ENCODE peak calls at places on chromosomes 5 and 9, in four cellular contexts. F, U, Q and P are unnamed samples.

GRCh38 chr9:93828331-93829097 is 126.6 kb downstream of the BARX1 start:
- DNase-seq in F (no peak), U (no peak), Q (no peak), P (no peak)

GRCh38 chr5:53052499-53052898 is 57.1 kb downstream of the MOCS2 start:
- DNase-seq in F (no peak), U (no peak), Q (no peak), P (no peak)

GRCh38 chr9:79257671-79258410 is 313.9 kb upstream of the TLE4 start:
- DNase-seq in F (no peak), U (no peak), Q (no peak), P (no peak)

GRCh38 chr5:16869821-16870796 is 66.0 kb downstream of the MYO10 start:
- DNase-seq in F (no peak), U (no peak), Q (no peak), P (no peak)

GRCh38 chr5:43313854-43314457 is 744 bp upstream of the HMGCS1 start:
- DNase-seq in F (peak), U (no peak), Q (no peak), P (no peak)

GRCh38 chr9:97186493-97186892 is 121.0 kb upstream of the CCDC180 start:
- DNase-seq in F (no peak), U (no peak), Q (no peak), P (no peak)

GRCh38 chr9:114606597-114607207 is 4.4 kb upstream of the TMEM268 start:
- DNase-seq in F (no peak), U (no peak), Q (no peak), P (no peak)

GRCh38 chr9:95037789-95038521 is 279.6 kb downstream of the FANCC start:
- DNase-seq in F (no peak), U (no peak), Q (no peak), P (no peak)

GRCh38 chr5:82984786-82985762 is 92.1 kb downstream of the TMEM167A start:
- DNase-seq in F (no peak), U (no peak), Q (no peak), P (no peak)

GRCh38 chr9:118091221-118091620 is 387.0 kb downstream of the TLR4 start:
- DNase-seq in F (no peak), U (no peak), Q (no peak), P (no peak)

GRCh38 chr9:125703662-125704061 is 3.3 kb downstream of the MAPKAP1 start:
- DNase-seq in F (no peak), U (no peak), Q (no peak), P (no peak)

GRCh38 chr5:112316006-112316405 is 103.1 kb downstream of the EPB41L4A start:
- DNase-seq in F (no peak), U (no peak), Q (no peak), P (no peak)

GRCh38 chr9:121283856-121284732 is 16.1 kb downstream of the GSN start:
- DNase-seq in F (peak), U (no peak), Q (peak), P (no peak)

GRCh38 chr9:22354699-22355384 is 91.8 kb upstream of the DMRTA1 start:
- DNase-seq in F (no peak), U (no peak), Q (no peak), P (no peak)

GRCh38 chr5:14039063-14039462 is 94.6 kb upstream of the DNAH5 start:
- DNase-seq in F (no peak), U (no peak), Q (no peak), P (no peak)

GRCh38 chr9:79584655-79584982 is 12.9 kb downstream of the TLE4 start:
- DNase-seq in F (no peak), U (no peak), Q (no peak), P (no peak)

GRCh38 chr9:16867571-16868311 is 2.7 kb downstream of the BNC2 start:
- DNase-seq in F (peak), U (no peak), Q (peak), P (no peak)

GRCh38 chr5:54537720-54538119 is 20.2 kb downstream of the SNX18 start:
- DNase-seq in F (no peak), U (no peak), Q (no peak), P (no peak)

GRCh38 chr5:113382736-113383135 is 52.1 kb downstream of the TSSK1B start:
- DNase-seq in F (no peak), U (no peak), Q (no peak), P (no peak)

GRCh38 chr9:27437652-27438373 is 86.3 kb upstream of the IFNK start:
- DNase-seq in F (no peak), U (no peak), Q (no peak), P (no peak)

GRCh38 chr5:13976867-13977479 is 32.5 kb upstream of the DNAH5 start:
- DNase-seq in F (no peak), U (peak), Q (no peak), P (no peak)

GRCh38 chr9:136297016-136297691 is 6.7 kb downstream of the CCDC187 start:
- DNase-seq in F (no peak), U (no peak), Q (peak), P (no peak)

GRCh38 chr9:92728831-92729734 is 35.5 kb downstream of the BICD2 start:
- DNase-seq in F (no peak), U (no peak), Q (peak), P (peak)

GRCh38 chr9:93645921-93646639 is 69.7 kb downstream of the PHF2 start:
- DNase-seq in F (peak), U (no peak), Q (peak), P (no peak)

GRCh38 chr5:180815241-180816031 is 12.8 kb upstream of the MGAT1 start:
- DNase-seq in F (no peak), U (no peak), Q (no peak), P (no peak)

GRCh38 chr5:89110916-89111646 is 228.1 kb upstream of the MEF2C start:
- DNase-seq in F (no peak), U (no peak), Q (no peak), P (no peak)

GRCh38 chr9:127550277-127550676 is 61.8 kb upstream of the STXBP1 start:
- DNase-seq in F (no peak), U (no peak), Q (no peak), P (no peak)

GRCh38 chr5:157308826-157309465 is 43.0 kb downstream of the CYFIP2 start:
- DNase-seq in F (no peak), U (no peak), Q (no peak), P (no peak)

GRCh38 chr9:98751210-98751609 is 42.5 kb upstream of the GABBR2 start:
- DNase-seq in F (no peak), U (no peak), Q (no peak), P (no peak)

GRCh38 chr9:99039388-99040182 is 65.3 kb upstream of the TGFBR1 start:
- DNase-seq in F (no peak), U (no peak), Q (no peak), P (no peak)

GRCh38 chr9:127980056-127980705 is 608 bp downstream of the EEIG1 start:
- DNase-seq in F (peak), U (no peak), Q (peak), P (no peak)

GRCh38 chr5:140240987-140241706 is 61.8 kb downstream of the PFDN1 start:
- DNase-seq in F (peak), U (peak), Q (peak), P (no peak)
- TF ChIP-seq POLR2A in F (no peak), U (no peak), Q (no peak), P (no peak)

GRCh38 chr9:129027224-129027684 is 877 bp downstream of the SH3GLB2 start:
- DNase-seq in F (no peak), U (no peak), Q (no peak), P (no peak)

GRCh38 chr9:129026442-129027223 is 1.5 kb downstream of the SH3GLB2 start:
- DNase-seq in F (peak), U (no peak), Q (peak), P (no peak)

GRCh38 chr9:129028192-129028966 is at the start of gene SH3GLB2:
- DNase-seq in F (peak), U (peak), Q (peak), P (peak)

GRCh38 chr9:129030191-129030590 is 2.1 kb upstream of the SH3GLB2 start:
- DNase-seq in F (no peak), U (no peak), Q (no peak), P (no peak)

DNA sequence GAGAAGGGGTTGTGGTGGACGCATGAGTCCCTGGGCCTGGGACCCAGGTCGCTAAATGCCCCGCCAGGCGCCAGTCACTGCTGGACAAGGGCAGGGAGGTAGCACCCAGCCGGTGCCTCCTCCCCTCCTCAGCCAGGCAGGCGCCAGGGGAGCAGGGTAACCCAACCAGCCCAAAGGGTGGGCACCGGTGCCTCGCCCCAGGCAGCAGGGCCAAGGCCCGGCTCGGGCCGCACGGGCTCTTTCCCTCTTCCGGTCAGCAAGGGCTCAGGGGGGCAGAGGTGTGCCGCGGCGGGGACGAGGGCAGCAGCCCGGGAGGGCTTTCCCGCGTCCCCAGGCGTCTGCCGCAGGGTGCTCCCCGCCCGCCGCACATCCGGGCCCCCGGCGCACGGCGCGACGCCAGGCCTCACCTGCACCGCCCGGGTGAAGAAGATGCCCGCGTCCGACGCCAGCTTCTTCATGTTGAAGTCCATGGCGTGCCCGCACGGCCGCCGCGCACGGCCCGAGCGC is 393 bp downstream of the SH3GLB2 start:
- DNase-seq in F (peak), U (peak), Q (peak), P (no peak)
- TF ChIP-seq POLR2A in F (no peak), U (no peak), Q (no peak), P (no peak)

DNA sequence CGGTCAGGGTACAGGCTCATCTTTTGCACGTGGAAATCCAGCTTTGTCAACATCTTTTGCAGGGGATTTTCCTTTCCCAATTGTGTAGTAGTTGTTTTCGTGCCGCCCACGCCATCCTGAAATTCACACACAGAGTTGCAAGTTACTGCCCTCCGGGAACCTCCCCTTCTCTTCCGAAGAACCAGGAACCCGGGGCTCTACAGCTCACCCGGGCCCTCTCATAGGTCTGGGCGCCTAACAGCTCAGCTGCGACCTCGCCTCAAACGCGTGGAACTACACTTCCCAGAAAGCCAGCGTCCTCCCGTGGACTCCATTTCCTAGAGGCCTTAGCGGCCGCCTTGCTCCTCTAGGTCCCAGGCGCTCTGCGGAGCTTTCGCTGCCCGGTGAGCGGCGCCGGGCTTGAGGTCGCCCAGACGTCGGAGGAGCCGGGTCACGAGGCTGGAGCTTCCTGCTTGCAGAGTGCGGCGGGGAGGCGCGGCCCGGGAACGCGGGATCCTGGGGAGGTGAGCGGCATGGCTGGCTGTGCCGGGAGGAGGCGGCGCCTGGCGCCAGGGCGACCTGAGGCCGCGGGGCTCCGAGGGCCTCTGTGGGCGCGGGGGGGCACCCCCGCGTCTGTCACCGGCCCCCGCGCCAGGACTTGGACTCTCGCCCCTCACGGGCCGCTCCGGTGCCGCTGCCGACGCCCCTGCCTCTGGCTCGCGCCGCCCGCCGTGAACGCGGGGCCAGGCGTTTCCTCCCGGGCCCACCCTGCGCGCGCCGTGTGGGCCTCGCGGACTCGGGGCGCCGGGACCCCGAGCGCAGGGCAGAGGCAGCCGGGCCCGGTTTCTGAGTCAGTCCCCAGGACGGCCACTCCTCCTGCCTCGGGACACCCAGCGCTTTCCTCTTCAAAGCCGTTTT is at the start of gene ZNF354B:
- DNase-seq in F (peak), U (peak), Q (peak), P (peak)
- TF ChIP-seq POLR2A in F (peak), U (peak), Q (peak), P (peak)

GRCh38 chr9:130022566-130023146 is 20.3 kb downstream of the FNBP1 start:
- DNase-seq in F (no peak), U (no peak), Q (no peak), P (no peak)
- TF ChIP-seq POLR2A in F (no peak), U (no peak), Q (no peak), P (no peak)

GRCh38 chr9:5500441-5501235 is 9.7 kb upstream of the PDCD1LG2 start:
- DNase-seq in F (peak), U (no peak), Q (no peak), P (no peak)
- TF ChIP-seq POLR2A in F (no peak), U (no peak), Q (no peak), P (no peak)

DNA sequence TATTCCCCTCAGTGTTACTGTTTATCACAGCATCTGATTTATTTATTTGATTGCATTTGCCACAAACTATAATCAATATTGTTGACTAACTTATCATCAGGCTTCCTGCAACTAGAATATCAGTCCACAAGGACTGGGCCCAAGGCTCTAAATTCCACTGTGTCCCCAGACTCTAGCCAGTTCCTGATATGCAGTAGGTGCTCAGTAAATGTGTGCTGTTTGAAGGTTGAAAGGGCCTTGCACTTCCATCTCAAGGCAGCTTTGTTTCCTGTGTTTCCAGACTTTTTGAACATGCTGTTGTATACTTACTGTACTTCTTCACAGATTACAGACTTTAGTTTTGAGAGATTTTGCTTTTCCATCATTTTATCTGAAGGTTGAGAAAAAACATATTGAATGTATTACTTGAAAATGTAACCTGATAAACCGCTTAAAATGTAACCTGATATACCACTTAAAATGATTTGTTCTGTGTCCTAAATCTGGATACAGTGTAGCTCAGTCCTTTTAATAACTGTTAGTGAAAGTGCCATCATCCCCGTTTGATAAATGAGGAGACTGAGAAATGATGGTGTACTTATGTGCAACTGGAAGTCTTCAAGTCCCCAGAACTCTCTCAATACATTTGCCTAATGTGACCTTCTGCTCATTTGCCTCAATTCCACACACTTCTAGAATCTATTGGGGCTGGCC is 18.7 kb downstream of the KIAA1191 start:
- DNase-seq in F (no peak), U (no peak), Q (no peak), P (no peak)
- TF ChIP-seq POLR2A in F (no peak), U (no peak), Q (no peak), P (no peak)